ENCODE peak calls at places on chromosomes 6 and 20, in eight cellular contexts. Z is GM23338; U is endodermal cell; T is iPS DF 19.7; Q is activated T-helper 1 cell treated with anti-CD3 and anti-CD28 coated beads, Interleukin-2, amount 50 U/mL, for 16 hours; I is NCI-H1105 treated with DMSO at 0.1 percent for 48 hours; N is NCI-H774; M is GOT3. S is an unnamed sample.

GRCh38 chr6:87901613-87902012 is 146.0 kb upstream of the SPACA1 start:
- DNase-seq in Z (no peak), U (no peak), T (no peak), Q (no peak), I (no peak), N (no peak), M (no peak), S (no peak)

GRCh38 chr6:55654445-55654844 is 75.5 kb upstream of the HMGCLL1 start:
- DNase-seq in Z (no peak), U (no peak), T (no peak), Q (no peak), I (no peak), N (no peak), M (no peak), S (no peak)

GRCh38 chr6:66926060-66926459 is 1219.0 kb upstream of the EYS start:
- DNase-seq in Z (peak; percentile 43), U (no peak), T (no peak), Q (no peak), I (no peak), N (no peak), M (no peak), S (no peak)

GRCh38 chr6:5061152-5061551 is 24.0 kb upstream of the PPP1R3G start:
- DNase-seq in Z (no peak), U (no peak), T (no peak), Q (no peak), I (no peak), N (no peak), M (no peak), S (no peak)

GRCh38 chr6:15244605-15245360 is 1.1 kb upstream of the JARID2 start:
- DNase-seq in Z (peak; percentile 81), U (peak; percentile 87), T (no peak), Q (peak; percentile 47), I (peak; percentile 42), N (peak; percentile 62), M (no peak), S (peak; percentile 31)

GRCh38 chr6:15476631-15477380 is 186.0 kb downstream of the DTNBP1 start:
- DNase-seq in Z (no peak), U (peak; percentile 32), T (no peak), Q (no peak), I (no peak), N (no peak), M (no peak), S (no peak)

GRCh38 chr20:34479627-34480026 is 36.6 kb upstream of the DYNLRB1 start:
- DNase-seq in Z (no peak), U (no peak), T (no peak), Q (no peak), I (no peak), N (no peak), M (no peak), S (no peak)

GRCh38 chr6:70280462-70280861 is 22.4 kb downstream of the COL9A1 start:
- DNase-seq in Z (peak; percentile 19), U (peak; percentile 61), T (peak; percentile 20), Q (no peak), I (peak; percentile 97), N (peak; percentile 55), M (no peak), S (no peak)

GRCh38 chr6:10694302-10695085 is at the start of the genes C6orf52 and PAK1IP1:
- DNase-seq in Z (peak; percentile 98), U (peak; percentile 96), T (peak; percentile 72), Q (peak; percentile 89), I (peak; percentile 95), N (peak; percentile 91), M (peak; percentile 87), S (peak; percentile 80)

GRCh38 chr6:30840084-30840921 is 44.0 kb upstream of the DDR1 start:
- DNase-seq in Z (no peak), U (no peak), T (no peak), Q (no peak), I (no peak), N (no peak), M (no peak), S (no peak)

GRCh38 chr6:75934643-75935472 is 137.6 kb downstream of the IMPG1 start:
- DNase-seq in Z (peak; percentile 94), U (peak; percentile 84), T (peak; percentile 64), Q (no peak), I (peak; percentile 80), N (peak; percentile 71), M (peak; percentile 3), S (no peak)

GRCh38 chr6:5497896-5498578 is 236.7 kb downstream of the FARS2 start:
- DNase-seq in Z (no peak), U (no peak), T (no peak), Q (no peak), I (peak; percentile 90), N (peak; percentile 20), M (no peak), S (no peak)

GRCh38 chr6:45965787-45966186 is 49.9 kb downstream of the CLIC5 start:
- DNase-seq in Z (no peak), U (no peak), T (peak; percentile 12), Q (no peak), I (no peak), N (no peak), M (no peak), S (no peak)

GRCh38 chr20:34915749-34916455 is 39.5 kb downstream of the ACSS2 start:
- DNase-seq in Z (no peak), U (no peak), T (no peak), Q (no peak), I (no peak), N (no peak), M (no peak), S (no peak)

GRCh38 chr6:127176175-127176574 is 57.7 kb downstream of the RSPO3 start:
- DNase-seq in Z (no peak), U (no peak), T (no peak), Q (no peak), I (no peak), N (no peak), M (no peak), S (no peak)

GRCh38 chr20:389220-389619 is 8.7 kb downstream of the TRIB3 start:
- DNase-seq in Z (no peak), U (no peak), T (no peak), Q (no peak), I (no peak), N (no peak), M (no peak), S (no peak)

GRCh38 chr6:158387036-158387435 is 74.8 kb downstream of the TULP4 start:
- DNase-seq in Z (no peak), U (no peak), T (no peak), Q (no peak), I (peak; percentile 26), N (no peak), M (no peak), S (no peak)

GRCh38 chr20:62117658-62118057 is 4.6 kb upstream of the LSM14B start:
- DNase-seq in Z (no peak), U (no peak), T (no peak), Q (peak; percentile 58), I (no peak), N (no peak), M (no peak), S (no peak)

GRCh38 chr6:1603708-1604346 is 5.9 kb upstream of the FOXC1 start:
- DNase-seq in Z (peak; percentile 69), U (peak; percentile 47), T (no peak), Q (no peak), I (no peak), N (no peak), M (no peak), S (no peak)

GRCh38 chr20:37202267-37202943 is 23.1 kb upstream of the MROH8 start:
- DNase-seq in Z (peak; percentile 73), U (peak; percentile 71), T (no peak), Q (no peak), I (peak; percentile 67), N (no peak), M (peak; percentile 31), S (no peak)

GRCh38 chr6:89411019-89411268 is 1.1 kb downstream of the RRAGD start:
- DNase-seq in Z (peak; percentile 39), U (no peak), T (no peak), Q (no peak), I (no peak), N (no peak), M (no peak), S (no peak)

GRCh38 chr6:41689171-41690008 is 46.0 kb downstream of the TFEB start:
- DNase-seq in Z (no peak), U (no peak), T (no peak), Q (no peak), I (no peak), N (no peak), M (no peak), S (no peak)

GRCh38 chr20:30910937-30911725 is 346.3 kb upstream of the DEFB115 start:
- DNase-seq in Z (no peak), U (no peak), T (no peak), Q (no peak), I (no peak), N (no peak), M (no peak), S (no peak)

GRCh38 chr20:47358672-47359532 is 2.4 kb upstream of the ZMYND8 start:
- DNase-seq in Z (peak; percentile 81), U (peak; percentile 85), T (no peak), Q (no peak), I (no peak), N (peak; percentile 52), M (peak; percentile 41), S (peak; percentile 73)

GRCh38 chr6:161272600-161273355 is 1.1 kb downstream of the AGPAT4 start:
- DNase-seq in Z (peak; percentile 86), U (peak; percentile 82), T (no peak), Q (no peak), I (peak; percentile 80), N (no peak), M (no peak), S (no peak)